ENCODE peak calls at places on chromosome 22, in four cellular contexts. L is Calu3, G is PC-3, B is AG04450. Y is an unnamed sample.

GRCh38 chr22:19918332-19919106 is 23.1 kb upstream of the COMT start:
- DNase-seq in B (no peak), L (no peak), G (no peak), Y (no peak)

GRCh38 chr22:37198290-37199102 is 10.4 kb upstream of the C1QTNF6 start:
- DNase-seq in G (peak), B (no peak), L (peak), Y (peak)

GRCh38 chr22:33538277-33538885 is 381.9 kb downstream of the LARGE1 start:
- DNase-seq in L (no peak), B (no peak), G (no peak), Y (no peak)

GRCh38 chr22:25485626-25486545 is 78.6 kb upstream of the GRK3 start:
- DNase-seq in G (no peak), B (no peak), L (no peak), Y (no peak)

GRCh38 chr22:27994481-27995331 is 75.7 kb upstream of the PITPNB start:
- DNase-seq in G (no peak), L (no peak), B (no peak), Y (no peak)

GRCh38 chr22:32803020-32803758 is 1.7 kb downstream of the TIMP3 start:
- DNase-seq in G (no peak), L (no peak), B (no peak), Y (peak)

GRCh38 chr22:33451851-33452469 is 393.8 kb upstream of the SYN3 start:
- DNase-seq in L (no peak), B (no peak), G (no peak), Y (no peak)

GRCh38 chr22:24030186-24030702 is 19.1 kb downstream of the CABIN1 start:
- DNase-seq in L (no peak), B (no peak), G (no peak), Y (no peak)

GRCh38 chr22:22835242-22835641 is 52.4 kb upstream of the IGLL5 start:
- DNase-seq in B (no peak), L (no peak), G (no peak), Y (no peak)

GRCh38 chr22:22930571-22931556 is 43.2 kb downstream of the IGLL5 start:
- DNase-seq in G (no peak), L (no peak), B (no peak), Y (no peak)

GRCh38 chr22:20859615-20860014 is 808 bp downstream of the SNAP29 start:
- DNase-seq in B (no peak), L (no peak), G (no peak), Y (no peak)

GRCh38 chr22:47575291-47575690 is 812.8 kb downstream of the TBC1D22A start:
- DNase-seq in B (no peak), G (no peak), L (no peak), Y (no peak)

GRCh38 chr22:37167981-37168647 is 18.4 kb upstream of the IL2RB start:
- DNase-seq in L (no peak), B (no peak), G (no peak), Y (no peak)

GRCh38 chr22:46908641-46909107 is 146.2 kb downstream of the TBC1D22A start:
- DNase-seq in G (no peak), B (no peak), L (no peak), Y (no peak)

GRCh38 chr22:29353286-29353685 is 35.1 kb downstream of the AP1B1 start:
- DNase-seq in G (no peak), B (no peak), L (no peak), Y (no peak)

GRCh38 chr22:25567305-25567704 is 2.8 kb downstream of the GRK3 start:
- DNase-seq in G (no peak), B (no peak), L (no peak), Y (peak)

GRCh38 chr22:43094085-43094484 is 4.9 kb upstream of the TTLL1 start:
- DNase-seq in L (peak), G (peak), B (no peak), Y (peak)
- TF ChIP-seq CTCF in L (no peak), G (peak), B (no peak), Y (no peak)

GRCh38 chr22:49078076-49078710 is 749.5 kb downstream of the BRD1 start:
- DNase-seq in L (no peak), G (no peak), B (no peak), Y (no peak)
- TF ChIP-seq CTCF in L (no peak), G (no peak), B (no peak), Y (no peak)

GRCh38 chr22:43346521-43346929 is 3.4 kb upstream of the SCUBE1 start:
- DNase-seq in G (peak), L (peak), B (no peak), Y (peak)
- TF ChIP-seq CTCF in G (peak), L (peak), B (peak), Y (peak)

DNA sequence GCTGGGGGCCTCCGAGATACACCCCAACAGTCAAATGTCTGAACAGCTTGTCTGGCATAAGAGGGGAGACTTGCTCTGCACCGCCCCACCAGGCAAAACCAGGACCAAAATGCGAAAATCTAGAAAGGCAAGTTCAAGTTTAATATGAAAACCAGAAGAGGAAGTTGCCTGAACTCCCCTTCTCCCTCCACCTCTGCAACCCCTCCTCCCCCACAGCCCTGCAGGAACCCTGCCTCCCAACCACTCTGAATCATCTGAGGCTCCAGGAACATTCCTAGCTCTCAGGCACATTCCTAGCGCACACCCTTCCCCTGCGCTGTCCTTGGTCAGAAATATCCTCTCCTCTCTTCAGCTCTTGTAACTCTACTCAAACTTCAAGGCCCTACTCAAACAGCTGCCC is 36.7 kb downstream of the ISX start:
- DNase-seq in G (peak), B (no peak), L (peak), Y (peak)
- TF ChIP-seq CTCF in G (no peak), B (no peak), L (no peak), Y (no peak)

GRCh38 chr22:44913198-44913983 is 96.4 kb downstream of the PHF21B start:
- DNase-seq in L (no peak), G (no peak), B (no peak), Y (no peak)
- TF ChIP-seq CTCF in L (peak), G (no peak), B (no peak), Y (no peak)

GRCh38 chr22:30372915-30373314 is 14.3 kb downstream of the RNF215 start:
- DNase-seq in B (no peak), L (no peak), G (no peak), Y (no peak)

GRCh38 chr22:30371321-30371720 is 14.5 kb downstream of the CCDC157 start:
- DNase-seq in L (no peak), B (no peak), G (no peak), Y (no peak)

GRCh38 chr22:30371981-30372380 is 15.2 kb downstream of the CCDC157 start:
- DNase-seq in B (no peak), L (no peak), G (no peak), Y (no peak)

GRCh38 chr22:30368420-30368819 is 11.6 kb downstream of the CCDC157 start:
- DNase-seq in B (no peak), G (no peak), L (no peak), Y (no peak)

GRCh38 chr22:30370681-30371080 is 13.9 kb downstream of the CCDC157 start:
- DNase-seq in B (no peak), L (no peak), G (no peak), Y (no peak)
- TF ChIP-seq CTCF in B (no peak), L (no peak), G (no peak), Y (no peak)

DNA sequence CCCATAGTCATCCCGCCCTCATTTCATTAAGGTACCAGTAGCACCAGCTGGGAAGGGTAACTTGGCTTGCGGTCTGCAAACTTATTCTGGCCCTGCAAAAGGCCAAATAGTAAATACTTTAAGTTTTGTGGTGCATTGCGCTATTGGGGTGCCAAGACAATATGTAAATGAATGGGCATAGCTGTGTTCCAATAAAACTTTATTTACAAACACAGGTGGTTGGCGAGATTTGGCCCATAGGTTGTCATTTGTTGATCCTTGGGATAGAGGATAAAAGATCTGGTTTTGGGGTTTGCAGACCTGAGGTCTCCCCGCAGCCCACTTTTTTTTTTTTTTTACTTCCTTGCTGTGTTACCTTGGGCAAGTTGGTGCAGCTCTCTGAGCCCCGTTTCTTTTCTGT is 127.4 kb downstream of the MIAT start:
- DNase-seq in B (no peak), G (no peak), L (no peak), Y (no peak)
- TF ChIP-seq CTCF in B (no peak), G (no peak), L (no peak), Y (no peak)

GRCh38 chr22:49164773-49165320 is 662.8 kb downstream of the BRD1 start:
- DNase-seq in L (no peak), G (no peak), B (no peak), Y (no peak)
- TF ChIP-seq CTCF in L (no peak), G (no peak), B (no peak), Y (no peak)